ENCODE peak calls at places on chromosome 5, in eight cellular contexts. G, O, L, U, M, T, C and Y are unnamed samples.

GRCh38 chr5:98339141-98339848 is 434.2 kb upstream of the RGMB start:
- DNase-seq in G (no peak), O (no peak), L (no peak), U (no peak), M (no peak), T (no peak), C (no peak), Y (no peak)

GRCh38 chr5:59709833-59710232 is 183.7 kb downstream of the PDE4D start:
- DNase-seq in G (no peak), O (peak; percentile 42), L (no peak), U (no peak), M (no peak), T (no peak), C (no peak), Y (no peak)

GRCh38 chr5:74136276-74136675 is 504.3 kb downstream of the ENC1 start:
- DNase-seq in G (no peak), O (no peak), L (no peak), U (peak; percentile 30), M (no peak), T (no peak), C (no peak), Y (no peak)

GRCh38 chr5:91641730-91642350 is 258.7 kb upstream of the ARRDC3 start:
- DNase-seq in G (no peak), O (no peak), L (peak; percentile 48), U (peak; percentile 70), M (peak; percentile 12), T (no peak), C (no peak), Y (no peak)

GRCh38 chr5:149448831-149449714 is 70.0 kb upstream of the IL17B start:
- DNase-seq in G (no peak), O (no peak), L (peak; percentile 60), U (peak; percentile 31), M (no peak), T (no peak), C (no peak), Y (no peak)

GRCh38 chr5:40447438-40447837 is 232.3 kb upstream of the PTGER4 start:
- DNase-seq in G (no peak), O (no peak), L (no peak), U (no peak), M (no peak), T (no peak), C (no peak), Y (no peak)

GRCh38 chr5:126348855-126349635 is 74.2 kb upstream of the GRAMD2B start:
- DNase-seq in G (no peak), O (no peak), L (no peak), U (peak; percentile 46), M (no peak), T (no peak), C (no peak), Y (no peak)

GRCh38 chr5:147400076-147400809 is 109.6 kb downstream of the DPYSL3 start:
- DNase-seq in G (no peak), O (no peak), L (no peak), U (no peak), M (no peak), T (no peak), C (no peak), Y (no peak)

GRCh38 chr5:167919268-167919560 is 372.2 kb upstream of the WWC1 start:
- DNase-seq in G (no peak), O (no peak), L (no peak), U (no peak), M (no peak), T (no peak), C (no peak), Y (no peak)

GRCh38 chr5:108634251-108634950 is 113.3 kb upstream of the FER start:
- DNase-seq in G (no peak), O (no peak), L (no peak), U (no peak), M (no peak), T (no peak), C (no peak), Y (no peak)

GRCh38 chr5:102777099-102777498 is 22.0 kb downstream of the PAM start:
- DNase-seq in G (no peak), O (no peak), L (no peak), U (no peak), M (no peak), T (no peak), C (no peak), Y (no peak)

GRCh38 chr5:147483197-147483790 is 26.6 kb downstream of the DPYSL3 start:
- DNase-seq in G (no peak), O (no peak), L (no peak), U (peak; percentile 57), M (no peak), T (no peak), C (no peak), Y (no peak)